ENCODE peak calls at places on chromosomes 11 and 22, in six cellular contexts. One of them, this sample, is unnamed.

GRCh38 chr11:126738632-126739031 is 261.9 kb downstream of the KIRREL3 start:
- DNase-seq in neuronal stem cell: no peak
- DNase-seq in H1: no peak
- DNase-seq in mesenchymal stem cell: no peak
- DNase-seq in mesendoderm: no peak
- DNase-seq in IMR-90: no peak
- DNase-seq in this sample: no peak

GRCh38 chr11:27722945-27723344 is 22.7 kb upstream of the BDNF start:
- DNase-seq in mesendoderm: peak
- DNase-seq in mesenchymal stem cell: peak
- DNase-seq in IMR-90: no peak
- DNase-seq in neuronal stem cell: no peak
- DNase-seq in H1: no peak
- DNase-seq in this sample: peak

GRCh38 chr11:78290293-78291176 is 101.8 kb downstream of the USP35 start:
- DNase-seq in mesendoderm: no peak
- DNase-seq in mesenchymal stem cell: peak
- DNase-seq in neuronal stem cell: no peak
- DNase-seq in IMR-90: peak
- DNase-seq in H1: no peak
- DNase-seq in this sample: no peak

GRCh38 chr22:29683536-29683935 is 36.3 kb upstream of the CABP7 start:
- DNase-seq in neuronal stem cell: no peak
- DNase-seq in mesenchymal stem cell: no peak
- DNase-seq in mesendoderm: no peak
- DNase-seq in IMR-90: no peak
- DNase-seq in H1: no peak
- DNase-seq in this sample: no peak

GRCh38 chr11:5737672-5738071 is 1.4 kb downstream of the OR56B1 start:
- DNase-seq in IMR-90: no peak
- DNase-seq in mesenchymal stem cell: no peak
- DNase-seq in mesendoderm: no peak
- DNase-seq in neuronal stem cell: no peak
- DNase-seq in H1: no peak
- DNase-seq in this sample: no peak

GRCh38 chr11:96817488-96817887 is 427.7 kb downstream of the JRKL start:
- DNase-seq in mesenchymal stem cell: peak
- DNase-seq in neuronal stem cell: no peak
- DNase-seq in IMR-90: no peak
- DNase-seq in H1: no peak
- DNase-seq in mesendoderm: no peak
- DNase-seq in this sample: no peak

GRCh38 chr11:31050061-31050790 is 319.3 kb downstream of the DCDC1 start:
- DNase-seq in mesenchymal stem cell: no peak
- DNase-seq in H1: no peak
- DNase-seq in neuronal stem cell: no peak
- DNase-seq in mesendoderm: peak
- DNase-seq in IMR-90: no peak
- DNase-seq in this sample: peak

GRCh38 chr11:61853698-61854169 is 25.6 kb downstream of the FADS2 start:
- DNase-seq in IMR-90: no peak
- DNase-seq in neuronal stem cell: no peak
- DNase-seq in mesenchymal stem cell: no peak
- DNase-seq in H1: no peak
- DNase-seq in mesendoderm: no peak
- DNase-seq in this sample: peak

GRCh38 chr11:99548264-99548663 is 527.5 kb downstream of the CNTN5 start:
- DNase-seq in IMR-90: peak
- DNase-seq in mesenchymal stem cell: no peak
- DNase-seq in neuronal stem cell: no peak
- DNase-seq in H1: no peak
- DNase-seq in mesendoderm: no peak
- DNase-seq in this sample: no peak

GRCh38 chr11:70182266-70182665 is 20.8 kb upstream of the FADD start:
- DNase-seq in mesendoderm: no peak
- DNase-seq in H1: no peak
- DNase-seq in mesenchymal stem cell: no peak
- DNase-seq in IMR-90: no peak
- DNase-seq in neuronal stem cell: no peak
- DNase-seq in this sample: no peak

GRCh38 chr11:107696140-107696539 is 15.7 kb downstream of the SLN start:
- DNase-seq in H1: no peak
- DNase-seq in mesenchymal stem cell: peak
- DNase-seq in mesendoderm: peak
- DNase-seq in IMR-90: peak
- DNase-seq in neuronal stem cell: no peak
- DNase-seq in this sample: no peak

GRCh38 chr11:12429155-12429554 is 51.8 kb downstream of the PARVA start:
- DNase-seq in IMR-90: no peak
- DNase-seq in H1: no peak
- DNase-seq in mesenchymal stem cell: no peak
- DNase-seq in neuronal stem cell: no peak
- DNase-seq in mesendoderm: no peak
- DNase-seq in this sample: no peak

GRCh38 chr22:23888615-23889401 is 5.4 kb upstream of the MIF start:
- DNase-seq in mesendoderm: peak
- DNase-seq in neuronal stem cell: no peak
- DNase-seq in mesenchymal stem cell: peak
- DNase-seq in H1: no peak
- DNase-seq in IMR-90: peak
- DNase-seq in this sample: no peak

GRCh38 chr11:104332110-104332509 is 168.2 kb upstream of the PDGFD start:
- DNase-seq in mesendoderm: peak
- DNase-seq in neuronal stem cell: peak
- DNase-seq in mesenchymal stem cell: no peak
- DNase-seq in H1: peak
- DNase-seq in IMR-90: no peak
- DNase-seq in this sample: peak

GRCh38 chr11:65709661-65710060 is 2.4 kb upstream of the KAT5 start:
- DNase-seq in IMR-90: no peak
- DNase-seq in neuronal stem cell: no peak
- DNase-seq in mesenchymal stem cell: no peak
- DNase-seq in mesendoderm: peak
- DNase-seq in H1: no peak
- DNase-seq in this sample: peak

GRCh38 chr11:65710424-65710823 is 1.6 kb upstream of the KAT5 start:
- DNase-seq in IMR-90: no peak
- DNase-seq in mesendoderm: no peak
- DNase-seq in neuronal stem cell: no peak
- DNase-seq in H1: no peak
- DNase-seq in mesenchymal stem cell: no peak
- DNase-seq in this sample: no peak

GRCh38 chr11:65712633-65713076 is 603 bp downstream of the KAT5 start:
- DNase-seq in mesendoderm: no peak
- DNase-seq in H1: no peak
- DNase-seq in neuronal stem cell: no peak
- DNase-seq in IMR-90: no peak
- DNase-seq in mesenchymal stem cell: no peak
- DNase-seq in this sample: no peak

GRCh38 chr11:65713212-65713969 is 1.3 kb downstream of the KAT5 start:
- DNase-seq in mesenchymal stem cell: no peak
- DNase-seq in IMR-90: no peak
- DNase-seq in H1: no peak
- DNase-seq in neuronal stem cell: no peak
- DNase-seq in mesendoderm: no peak
- DNase-seq in this sample: no peak

DNA sequence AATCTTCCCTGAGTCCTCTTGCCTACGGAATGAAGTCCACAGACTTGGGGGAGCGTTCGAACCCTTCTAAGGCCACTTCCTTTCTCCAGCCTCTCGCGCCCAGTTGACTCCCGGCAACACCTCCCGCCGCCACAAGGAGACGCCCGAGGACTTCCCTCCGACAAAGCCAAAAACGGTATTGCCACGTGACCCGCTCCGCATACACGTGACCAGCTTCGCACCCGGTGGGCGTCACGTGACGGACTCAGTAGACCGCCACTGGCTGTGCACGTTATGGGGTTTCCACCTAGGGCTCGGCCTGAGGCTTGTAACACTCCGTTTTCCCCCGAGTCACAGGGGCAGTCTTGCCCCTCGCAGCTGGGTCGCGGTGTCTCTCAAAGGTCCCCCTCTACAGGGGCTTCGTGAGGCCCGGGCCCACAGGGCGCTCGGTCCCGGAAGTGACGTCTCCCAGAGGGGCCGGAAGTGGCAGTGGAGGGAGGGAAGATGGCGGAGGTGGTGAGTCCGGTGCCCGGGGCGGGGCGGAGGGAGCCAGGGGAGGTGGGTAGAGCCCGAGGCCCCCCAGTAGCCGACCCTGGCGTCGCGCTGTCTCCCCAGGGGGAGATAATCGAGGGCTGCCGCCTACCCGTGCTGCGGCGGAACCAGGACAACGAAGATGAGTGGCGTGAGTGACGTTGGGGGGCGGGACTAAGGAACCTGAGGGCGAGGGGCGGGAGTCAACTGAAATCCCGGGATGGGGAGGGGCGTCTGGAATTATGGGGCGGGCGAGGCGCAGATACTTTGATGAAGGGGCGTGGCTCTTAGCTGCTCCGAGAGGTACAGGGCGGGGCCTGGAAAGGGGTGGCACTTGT is at the start of gene KAT5:
- DNase-seq in mesendoderm: peak
- DNase-seq in IMR-90: peak
- DNase-seq in H1: peak
- DNase-seq in mesenchymal stem cell: peak
- DNase-seq in neuronal stem cell: peak
- DNase-seq in this sample: peak
- H4K8ac ChIP-seq in mesendoderm: no peak
- H4K8ac ChIP-seq in IMR-90: peak
- H4K8ac ChIP-seq in H1: peak
- H4K8ac ChIP-seq in mesenchymal stem cell: peak
- H4K8ac ChIP-seq in neuronal stem cell: peak
- H4K8ac ChIP-seq in this sample: no peak

DNA sequence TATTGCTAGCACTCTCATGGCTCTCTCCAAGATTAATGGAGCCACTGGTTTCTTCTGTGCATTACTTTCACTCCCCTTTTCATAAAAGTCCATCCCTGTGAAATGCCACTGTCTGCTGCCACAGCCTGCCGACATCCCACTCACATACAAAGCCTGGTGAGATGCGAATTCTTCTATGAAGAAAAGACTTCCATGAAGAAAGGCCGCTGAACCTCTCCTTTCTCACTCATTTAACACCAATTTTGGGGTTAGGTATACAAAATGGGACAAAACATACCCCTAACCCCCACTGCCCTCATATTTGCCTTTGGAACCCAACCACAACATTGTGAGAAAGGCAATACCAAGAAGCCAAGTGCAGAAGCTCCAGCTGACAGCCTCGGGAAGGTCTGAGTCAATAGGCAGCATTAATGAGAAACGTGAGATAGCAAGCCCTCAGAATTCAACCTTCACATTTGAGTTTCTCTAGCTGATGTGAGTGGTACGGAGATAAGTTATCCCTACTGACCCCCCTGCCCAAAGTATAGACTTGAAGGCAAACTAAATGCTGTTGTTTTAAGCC is 156.4 kb downstream of the ATG16L2 start:
- DNase-seq in H1: no peak
- DNase-seq in neuronal stem cell: no peak
- DNase-seq in mesenchymal stem cell: no peak
- DNase-seq in IMR-90: peak
- DNase-seq in mesendoderm: no peak
- DNase-seq in this sample: no peak
- H3K9ac ChIP-seq in H1: no peak
- H3K9ac ChIP-seq in neuronal stem cell: no peak
- H3K9ac ChIP-seq in mesenchymal stem cell: peak
- H3K9ac ChIP-seq in IMR-90: no peak
- H3K9ac ChIP-seq in mesendoderm: no peak
- H3K9ac ChIP-seq in this sample: no peak

DNA sequence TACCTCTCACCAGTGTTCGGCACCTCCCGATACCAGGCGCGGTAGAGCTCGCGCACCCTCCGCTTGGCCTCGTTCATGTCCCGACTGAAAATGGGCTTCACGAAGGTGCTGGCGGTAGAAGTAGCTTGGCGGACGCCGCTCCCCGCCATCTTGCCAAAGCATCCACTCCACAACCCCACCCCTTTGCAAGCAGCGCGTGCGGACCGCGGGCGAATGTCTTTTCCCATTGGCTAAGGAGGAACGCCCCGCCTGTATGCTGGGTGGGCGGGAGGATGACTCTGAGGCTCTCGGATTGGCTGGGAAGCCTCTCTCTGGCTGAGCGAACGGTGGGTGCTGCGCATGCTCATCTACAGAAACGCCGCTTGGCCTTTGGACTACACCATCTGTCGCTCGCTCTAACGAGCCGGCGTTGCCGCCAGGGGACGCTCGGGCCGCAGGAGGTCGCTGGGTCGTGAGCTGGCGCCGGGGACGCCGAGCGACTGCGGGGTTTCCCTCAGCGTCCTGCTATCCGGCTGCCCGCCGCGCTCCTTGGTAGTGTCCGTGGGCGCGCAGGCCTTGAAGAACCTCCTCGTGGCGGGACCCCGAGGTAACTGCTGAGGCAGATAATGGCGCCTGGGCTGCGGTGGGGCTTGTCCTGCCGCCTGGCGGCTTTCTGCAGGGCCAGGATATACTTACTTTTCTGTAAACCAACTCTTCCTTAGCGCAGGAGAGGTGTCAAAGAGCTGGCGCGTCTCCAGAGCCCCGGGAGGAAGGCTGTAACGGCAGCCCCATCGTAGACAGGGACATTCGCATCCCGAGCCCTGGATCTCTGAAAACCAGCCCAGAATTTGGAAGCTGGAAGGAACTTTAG is at the start of gene NDUFA6:
- DNase-seq in mesenchymal stem cell: peak
- DNase-seq in H1: peak
- DNase-seq in mesendoderm: peak
- DNase-seq in neuronal stem cell: peak
- DNase-seq in IMR-90: peak
- DNase-seq in this sample: peak
- H4K8ac ChIP-seq in mesenchymal stem cell: peak
- H4K8ac ChIP-seq in H1: peak
- H4K8ac ChIP-seq in mesendoderm: no peak
- H4K8ac ChIP-seq in neuronal stem cell: no peak
- H4K8ac ChIP-seq in IMR-90: peak
- H4K8ac ChIP-seq in this sample: peak

GRCh38 chr22:44676441-44677298 is 25.3 kb upstream of the PRR5 start:
- DNase-seq in IMR-90: peak
- DNase-seq in neuronal stem cell: no peak
- DNase-seq in mesenchymal stem cell: peak
- DNase-seq in H1: no peak
- DNase-seq in mesendoderm: no peak
- DNase-seq in this sample: no peak
- H3K9ac ChIP-seq in IMR-90: no peak
- H3K9ac ChIP-seq in neuronal stem cell: peak
- H3K9ac ChIP-seq in mesenchymal stem cell: no peak
- H3K9ac ChIP-seq in H1: no peak
- H3K9ac ChIP-seq in mesendoderm: no peak
- H3K9ac ChIP-seq in this sample: no peak

DNA sequence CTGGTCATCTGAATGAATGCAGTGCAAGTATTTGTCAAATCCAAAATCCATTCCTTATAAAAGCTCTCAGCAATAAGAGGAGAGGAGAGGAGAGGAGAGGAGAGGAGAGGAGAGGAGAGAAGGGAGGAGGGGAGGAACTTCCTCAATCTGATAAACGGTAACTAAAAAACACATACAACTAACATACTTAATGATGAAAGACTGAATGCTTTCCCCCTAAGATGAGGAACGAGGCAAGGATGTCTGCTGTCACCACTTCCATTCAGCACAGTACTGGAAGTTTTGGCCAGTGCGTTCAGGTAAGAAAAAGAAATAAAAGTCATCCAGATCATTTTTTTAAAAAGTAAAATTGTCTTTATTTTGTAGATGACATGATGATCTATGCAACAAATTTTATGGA is 80.4 kb downstream of the CD82 start:
- DNase-seq in neuronal stem cell: no peak
- DNase-seq in mesendoderm: no peak
- DNase-seq in IMR-90: no peak
- DNase-seq in H1: no peak
- DNase-seq in mesenchymal stem cell: no peak
- DNase-seq in this sample: no peak
- H4K8ac ChIP-seq in neuronal stem cell: no peak
- H4K8ac ChIP-seq in mesendoderm: no peak
- H4K8ac ChIP-seq in IMR-90: no peak
- H4K8ac ChIP-seq in H1: no peak
- H4K8ac ChIP-seq in mesenchymal stem cell: no peak
- H4K8ac ChIP-seq in this sample: no peak

This sample was measured in H9.